ENCODE peak calls at places on chromosomes 12 and 14, in eight cellular contexts. One of them, this sample, is unnamed.

GRCh38 chr12:58026421-58026820 is 85.1 kb downstream of the ATP23 start:
- DNase-seq in A549: no peak
- DNase-seq in naive thymus-derived CD8-positive, alpha-beta T cell: no peak
- DNase-seq in HT1080: no peak
- DNase-seq in HFFc6: no peak
- DNase-seq in effector memory CD8-positive, alpha-beta T cell: no peak
- DNase-seq in nucleus accumbens: no peak
- DNase-seq in NCI-H187 treated with DMSO at 0.1 percent for 48 hours: no peak
- DNase-seq in this sample: no peak

GRCh38 chr12:88052686-88053085 is 23.5 kb upstream of the C12orf50 start:
- DNase-seq in A549: peak
- DNase-seq in naive thymus-derived CD8-positive, alpha-beta T cell: no peak
- DNase-seq in HT1080: peak
- DNase-seq in HFFc6: peak
- DNase-seq in effector memory CD8-positive, alpha-beta T cell: no peak
- DNase-seq in nucleus accumbens: no peak
- DNase-seq in NCI-H187 treated with DMSO at 0.1 percent for 48 hours: no peak
- DNase-seq in this sample: no peak

GRCh38 chr14:102510616-102511520 is 1.3 kb upstream of the ANKRD9 start:
- DNase-seq in A549: peak
- DNase-seq in naive thymus-derived CD8-positive, alpha-beta T cell: no peak
- DNase-seq in HT1080: no peak
- DNase-seq in HFFc6: no peak
- DNase-seq in effector memory CD8-positive, alpha-beta T cell: no peak
- DNase-seq in nucleus accumbens: no peak
- DNase-seq in NCI-H187 treated with DMSO at 0.1 percent for 48 hours: no peak
- DNase-seq in this sample: no peak

GRCh38 chr12:50747817-50748216 is 16.1 kb upstream of the ATF1 start:
- DNase-seq in A549: no peak
- DNase-seq in naive thymus-derived CD8-positive, alpha-beta T cell: no peak
- DNase-seq in HT1080: no peak
- DNase-seq in HFFc6: no peak
- DNase-seq in effector memory CD8-positive, alpha-beta T cell: no peak
- DNase-seq in nucleus accumbens: no peak
- DNase-seq in NCI-H187 treated with DMSO at 0.1 percent for 48 hours: no peak
- DNase-seq in this sample: no peak

GRCh38 chr12:132559652-132560420 is 50.5 kb downstream of the LRCOL1 start:
- DNase-seq in A549: peak
- DNase-seq in naive thymus-derived CD8-positive, alpha-beta T cell: no peak
- DNase-seq in HT1080: no peak
- DNase-seq in HFFc6: peak
- DNase-seq in effector memory CD8-positive, alpha-beta T cell: no peak
- DNase-seq in nucleus accumbens: no peak
- DNase-seq in NCI-H187 treated with DMSO at 0.1 percent for 48 hours: no peak
- DNase-seq in this sample: no peak

GRCh38 chr12:54522213-54522612 is 24.7 kb downstream of the NCKAP1L start:
- DNase-seq in A549: no peak
- DNase-seq in naive thymus-derived CD8-positive, alpha-beta T cell: no peak
- DNase-seq in HT1080: no peak
- DNase-seq in HFFc6: no peak
- DNase-seq in effector memory CD8-positive, alpha-beta T cell: no peak
- DNase-seq in nucleus accumbens: no peak
- DNase-seq in NCI-H187 treated with DMSO at 0.1 percent for 48 hours: no peak
- DNase-seq in this sample: no peak

GRCh38 chr14:76277586-76278130 is 98.3 kb upstream of the ESRRB start:
- DNase-seq in A549: no peak
- DNase-seq in naive thymus-derived CD8-positive, alpha-beta T cell: no peak
- DNase-seq in HT1080: no peak
- DNase-seq in HFFc6: no peak
- DNase-seq in effector memory CD8-positive, alpha-beta T cell: no peak
- DNase-seq in nucleus accumbens: no peak
- DNase-seq in NCI-H187 treated with DMSO at 0.1 percent for 48 hours: no peak
- DNase-seq in this sample: no peak

GRCh38 chr14:104137297-104138097 is 890 bp upstream of the KIF26A start:
- DNase-seq in A549: peak
- DNase-seq in naive thymus-derived CD8-positive, alpha-beta T cell: peak
- DNase-seq in HT1080: peak
- DNase-seq in HFFc6: no peak
- DNase-seq in effector memory CD8-positive, alpha-beta T cell: peak
- DNase-seq in nucleus accumbens: no peak
- DNase-seq in NCI-H187 treated with DMSO at 0.1 percent for 48 hours: no peak
- DNase-seq in this sample: no peak

GRCh38 chr12:115079760-115080159 is 395.8 kb upstream of the TBX3 start:
- DNase-seq in A549: no peak
- DNase-seq in naive thymus-derived CD8-positive, alpha-beta T cell: no peak
- DNase-seq in HT1080: no peak
- DNase-seq in HFFc6: no peak
- DNase-seq in effector memory CD8-positive, alpha-beta T cell: no peak
- DNase-seq in nucleus accumbens: no peak
- DNase-seq in NCI-H187 treated with DMSO at 0.1 percent for 48 hours: no peak
- DNase-seq in this sample: peak

GRCh38 chr14:70189678-70190077 is 927 bp upstream of the SLC8A3 start:
- DNase-seq in A549: no peak
- DNase-seq in naive thymus-derived CD8-positive, alpha-beta T cell: no peak
- DNase-seq in HT1080: no peak
- DNase-seq in HFFc6: no peak
- DNase-seq in effector memory CD8-positive, alpha-beta T cell: no peak
- DNase-seq in nucleus accumbens: no peak
- DNase-seq in NCI-H187 treated with DMSO at 0.1 percent for 48 hours: no peak
- DNase-seq in this sample: no peak

GRCh38 chr12:1645819-1646218 is 16.8 kb downstream of the WNT5B start:
- DNase-seq in A549: no peak
- DNase-seq in naive thymus-derived CD8-positive, alpha-beta T cell: no peak
- DNase-seq in HT1080: no peak
- DNase-seq in HFFc6: no peak
- DNase-seq in effector memory CD8-positive, alpha-beta T cell: no peak
- DNase-seq in nucleus accumbens: no peak
- DNase-seq in NCI-H187 treated with DMSO at 0.1 percent for 48 hours: no peak
- DNase-seq in this sample: no peak

GRCh38 chr12:27226319-27226984 is 17.6 kb upstream of the STK38L start:
- DNase-seq in A549: no peak
- DNase-seq in naive thymus-derived CD8-positive, alpha-beta T cell: no peak
- DNase-seq in HT1080: no peak
- DNase-seq in HFFc6: no peak
- DNase-seq in effector memory CD8-positive, alpha-beta T cell: no peak
- DNase-seq in nucleus accumbens: no peak
- DNase-seq in NCI-H187 treated with DMSO at 0.1 percent for 48 hours: no peak
- DNase-seq in this sample: no peak

GRCh38 chr14:99468836-99469592 is 11.6 kb downstream of the SETD3 start:
- DNase-seq in A549: no peak
- DNase-seq in naive thymus-derived CD8-positive, alpha-beta T cell: no peak
- DNase-seq in HT1080: peak
- DNase-seq in HFFc6: no peak
- DNase-seq in effector memory CD8-positive, alpha-beta T cell: no peak
- DNase-seq in nucleus accumbens: no peak
- DNase-seq in NCI-H187 treated with DMSO at 0.1 percent for 48 hours: peak
- DNase-seq in this sample: no peak

GRCh38 chr12:118061876-118062791 is 1.2 kb upstream of the WSB2 start:
- DNase-seq in A549: peak
- DNase-seq in naive thymus-derived CD8-positive, alpha-beta T cell: no peak
- DNase-seq in HT1080: peak
- DNase-seq in HFFc6: peak
- DNase-seq in effector memory CD8-positive, alpha-beta T cell: no peak
- DNase-seq in nucleus accumbens: no peak
- DNase-seq in NCI-H187 treated with DMSO at 0.1 percent for 48 hours: peak
- DNase-seq in this sample: no peak

GRCh38 chr12:11543513-11544168 is 105.8 kb upstream of the ETV6 start:
- DNase-seq in A549: no peak
- DNase-seq in naive thymus-derived CD8-positive, alpha-beta T cell: no peak
- DNase-seq in HT1080: no peak
- DNase-seq in HFFc6: no peak
- DNase-seq in effector memory CD8-positive, alpha-beta T cell: no peak
- DNase-seq in nucleus accumbens: no peak
- DNase-seq in NCI-H187 treated with DMSO at 0.1 percent for 48 hours: no peak
- DNase-seq in this sample: no peak

GRCh38 chr12:2944401-2945047 is 14.7 kb upstream of the TEAD4 start:
- DNase-seq in A549: peak
- DNase-seq in naive thymus-derived CD8-positive, alpha-beta T cell: peak
- DNase-seq in HT1080: peak
- DNase-seq in HFFc6: no peak
- DNase-seq in effector memory CD8-positive, alpha-beta T cell: peak
- DNase-seq in nucleus accumbens: no peak
- DNase-seq in NCI-H187 treated with DMSO at 0.1 percent for 48 hours: no peak
- DNase-seq in this sample: no peak

This sample was measured in NCI-H1436 treated with DMSO at 0.1 percent for 48 hours.